ENCODE peak calls at places on chromosomes 11 and 22, in eight cellular contexts. J, K, N, I, D, A, W and H are unnamed samples.

GRCh38 chr22:47129902-47130301 is 367.5 kb downstream of the TBC1D22A start:
- DNase-seq in J (peak), K (no peak), N (peak), I (no peak), D (no peak), A (peak), W (no peak), H (no peak)

GRCh38 chr11:62433141-62433543 is 14.3 kb downstream of the SCGB1A1 start:
- DNase-seq in J (no peak), K (no peak), N (no peak), I (no peak), D (no peak), A (no peak), W (no peak), H (no peak)

GRCh38 chr11:123562166-123562565 is 92.3 kb downstream of the SCN3B start:
- DNase-seq in J (peak), K (no peak), N (no peak), I (no peak), D (no peak), A (no peak), W (no peak), H (no peak)

GRCh38 chr22:49052023-49052538 is 775.6 kb downstream of the BRD1 start:
- DNase-seq in J (no peak), K (no peak), N (no peak), I (no peak), D (no peak), A (no peak), W (no peak), H (peak)

GRCh38 chr11:98835336-98835735 is 185.4 kb upstream of the CNTN5 start:
- DNase-seq in J (peak), K (no peak), N (no peak), I (no peak), D (no peak), A (no peak), W (no peak), H (no peak)

GRCh38 chr22:31646186-31647019 is 15.6 kb downstream of the PISD start:
- DNase-seq in J (no peak), K (peak), N (no peak), I (peak), D (peak), A (no peak), W (peak), H (peak)

GRCh38 chr11:19664896-19665548 is 47.6 kb upstream of the NAV2 start:
- DNase-seq in J (no peak), K (no peak), N (no peak), I (peak), D (no peak), A (no peak), W (no peak), H (no peak)

GRCh38 chr11:34585870-34586654 is 34.8 kb upstream of the EHF start:
- DNase-seq in J (peak), K (no peak), N (no peak), I (peak), D (no peak), A (no peak), W (peak), H (peak)

GRCh38 chr11:36540998-36541397 is 26.8 kb upstream of the RAG1 start:
- DNase-seq in J (peak), K (no peak), N (no peak), I (peak), D (no peak), A (no peak), W (peak), H (peak)

GRCh38 chr22:50206599-50206998 is 5.8 kb downstream of the SELENOO start:
- DNase-seq in J (no peak), K (no peak), N (no peak), I (peak), D (no peak), A (peak), W (peak), H (no peak)

GRCh38 chr11:130894322-130895025 is 21.8 kb downstream of the SNX19 start:
- DNase-seq in J (peak), K (peak), N (no peak), I (peak), D (no peak), A (peak), W (peak), H (peak)

GRCh38 chr11:125728969-125729368 is 17.1 kb upstream of the PATE1 start:
- DNase-seq in J (peak), K (no peak), N (no peak), I (no peak), D (no peak), A (no peak), W (no peak), H (no peak)

GRCh38 chr11:125720781-125721180 is 25.3 kb upstream of the PATE1 start:
- DNase-seq in J (no peak), K (no peak), N (no peak), I (no peak), D (no peak), A (no peak), W (no peak), H (no peak)

GRCh38 chr11:125724125-125724524 is 22.0 kb upstream of the PATE1 start:
- DNase-seq in J (no peak), K (no peak), N (no peak), I (peak), D (no peak), A (no peak), W (no peak), H (no peak)
- TF ChIP-seq CTCF in J (peak), K (no peak), N (peak), I (no peak), D (no peak), A (no peak), W (peak), H (peak)

GRCh38 chr22:20186183-20186870 is 35.5 kb upstream of the CCDC188 start:
- DNase-seq in J (no peak), K (no peak), N (no peak), I (no peak), D (no peak), A (no peak), W (peak), H (no peak)
- TF ChIP-seq CTCF in J (no peak), K (no peak), N (peak), I (peak), D (no peak), A (no peak), W (no peak), H (no peak)

GRCh38 chr11:597166-597725 is 18.5 kb downstream of the IRF7 start:
- DNase-seq in J (no peak), K (no peak), N (no peak), I (no peak), D (no peak), A (no peak), W (no peak), H (no peak)
- TF ChIP-seq CTCF in J (no peak), K (no peak), N (peak), I (no peak), D (peak), A (no peak), W (peak), H (peak)

DNA sequence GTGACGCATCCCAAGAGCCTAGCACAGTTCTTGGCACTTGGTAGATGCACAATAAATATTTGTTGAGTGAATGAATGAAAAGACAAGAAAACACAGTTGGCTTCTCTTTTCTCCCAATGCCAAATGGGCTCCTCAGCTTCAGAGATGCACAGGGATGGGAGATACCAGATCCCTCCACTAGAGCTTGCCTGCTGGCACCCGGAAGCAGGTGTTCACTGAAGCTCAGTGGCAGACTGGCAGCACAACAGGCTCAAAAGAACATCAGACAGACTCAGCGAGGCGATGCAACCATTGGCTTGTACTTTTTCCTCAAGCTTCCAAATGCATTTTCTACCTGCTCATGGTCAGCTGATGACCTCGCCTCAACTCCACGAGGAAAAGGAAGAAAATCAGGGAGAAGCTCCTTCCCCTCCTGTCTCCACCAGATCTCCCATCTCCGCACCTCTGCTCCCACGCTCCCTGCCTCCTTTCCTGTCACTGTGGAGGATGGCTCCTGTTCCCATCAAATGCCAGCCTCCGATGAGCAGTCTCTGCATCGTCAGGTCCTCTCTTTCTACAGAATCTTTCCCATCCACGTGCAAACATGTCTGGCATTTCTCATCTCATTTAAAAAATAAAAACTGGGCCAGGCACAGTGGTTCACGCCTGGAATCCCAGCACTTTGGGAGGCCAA is 5.8 kb downstream of the RAPSN start:
- DNase-seq in J (no peak), K (no peak), N (no peak), I (no peak), D (no peak), A (no peak), W (no peak), H (no peak)
- TF ChIP-seq CTCF in J (no peak), K (no peak), N (no peak), I (no peak), D (no peak), A (no peak), W (no peak), H (no peak)

DNA sequence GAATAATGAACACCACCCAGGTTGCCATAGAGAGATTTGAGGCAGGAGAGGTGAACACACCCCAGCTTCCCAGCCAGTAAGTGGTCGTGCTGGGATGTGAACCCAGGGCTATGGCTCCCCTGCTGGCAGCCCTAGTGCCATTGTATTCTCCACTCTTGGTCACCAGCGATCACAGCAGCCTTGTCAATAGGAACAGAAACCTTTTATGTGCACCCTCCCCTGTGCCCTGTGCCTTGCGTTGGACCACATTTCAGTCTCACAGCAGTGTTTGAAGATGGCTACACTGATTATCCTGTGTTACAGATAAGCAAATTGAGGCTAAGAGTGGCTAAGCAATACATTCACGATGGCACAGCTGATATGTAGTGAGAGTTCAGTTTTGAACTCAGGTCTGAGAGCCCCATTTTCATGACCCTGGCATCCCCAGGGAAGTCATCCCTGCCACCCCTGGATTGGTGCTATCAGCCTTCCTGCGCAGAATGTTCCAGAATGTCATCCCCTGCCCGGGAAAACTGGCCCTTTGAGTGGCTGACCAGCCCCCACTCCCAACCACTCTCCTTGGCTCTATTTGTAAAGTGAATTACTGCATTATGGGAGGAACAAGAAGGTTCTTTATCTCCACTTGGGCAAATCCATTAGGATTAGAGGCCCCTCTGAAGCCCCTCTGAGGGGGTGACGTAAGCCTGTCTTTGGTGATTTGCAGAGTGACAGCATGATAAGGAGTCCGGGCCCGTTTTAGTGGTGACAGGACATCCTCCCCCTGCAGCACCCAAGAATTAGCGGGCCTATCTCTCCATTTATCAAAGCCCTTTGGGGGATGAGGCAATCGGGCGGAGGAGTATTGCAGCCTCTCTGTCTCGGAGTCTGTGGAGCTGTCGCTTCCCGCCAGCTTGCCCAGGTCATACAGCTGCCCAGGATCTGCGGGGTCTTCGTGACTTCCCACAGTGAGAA is 30.9 kb downstream of the SMIM38 start:
- DNase-seq in J (no peak), K (no peak), N (peak), I (no peak), D (no peak), A (no peak), W (no peak), H (no peak)
- TF ChIP-seq CTCF in J (no peak), K (no peak), N (no peak), I (no peak), D (no peak), A (no peak), W (peak), H (no peak)

GRCh38 chr11:111428113-111428876 is 49.2 kb upstream of the POU2AF1 start:
- DNase-seq in J (no peak), K (no peak), N (no peak), I (no peak), D (no peak), A (no peak), W (no peak), H (no peak)

GRCh38 chr11:111423250-111423615 is 44.2 kb upstream of the POU2AF1 start:
- DNase-seq in J (no peak), K (no peak), N (no peak), I (no peak), D (no peak), A (no peak), W (no peak), H (no peak)

GRCh38 chr11:111429066-111429506 is 50.0 kb upstream of the POU2AF1 start:
- DNase-seq in J (no peak), K (peak), N (no peak), I (peak), D (no peak), A (no peak), W (peak), H (peak)

GRCh38 chr11:111427471-111427912 is 48.4 kb upstream of the POU2AF1 start:
- DNase-seq in J (peak), K (peak), N (no peak), I (no peak), D (no peak), A (no peak), W (no peak), H (no peak)

DNA sequence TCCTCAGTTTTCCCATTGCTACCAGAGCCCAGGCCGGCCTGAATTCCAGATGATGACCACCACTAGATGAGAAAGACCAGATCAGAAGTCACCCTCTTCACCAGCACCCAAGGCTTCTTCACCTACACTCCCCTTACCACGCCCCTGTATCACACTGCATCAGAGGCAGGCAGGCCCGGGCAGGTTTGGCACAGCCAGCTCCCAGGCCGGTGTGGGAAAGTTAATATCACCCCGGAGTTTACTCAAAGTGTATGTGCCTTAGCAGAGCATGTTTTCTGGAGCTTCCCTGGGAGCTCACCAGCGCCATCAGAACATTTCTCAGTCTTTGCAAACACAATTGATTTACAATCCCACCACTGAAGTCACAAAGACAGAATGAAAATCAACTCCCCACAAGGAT is 47.5 kb upstream of the POU2AF1 start:
- DNase-seq in J (no peak), K (no peak), N (no peak), I (no peak), D (no peak), A (no peak), W (no peak), H (no peak)
- TF ChIP-seq CTCF in J (no peak), K (no peak), N (no peak), I (no peak), D (no peak), A (no peak), W (no peak), H (no peak)

DNA sequence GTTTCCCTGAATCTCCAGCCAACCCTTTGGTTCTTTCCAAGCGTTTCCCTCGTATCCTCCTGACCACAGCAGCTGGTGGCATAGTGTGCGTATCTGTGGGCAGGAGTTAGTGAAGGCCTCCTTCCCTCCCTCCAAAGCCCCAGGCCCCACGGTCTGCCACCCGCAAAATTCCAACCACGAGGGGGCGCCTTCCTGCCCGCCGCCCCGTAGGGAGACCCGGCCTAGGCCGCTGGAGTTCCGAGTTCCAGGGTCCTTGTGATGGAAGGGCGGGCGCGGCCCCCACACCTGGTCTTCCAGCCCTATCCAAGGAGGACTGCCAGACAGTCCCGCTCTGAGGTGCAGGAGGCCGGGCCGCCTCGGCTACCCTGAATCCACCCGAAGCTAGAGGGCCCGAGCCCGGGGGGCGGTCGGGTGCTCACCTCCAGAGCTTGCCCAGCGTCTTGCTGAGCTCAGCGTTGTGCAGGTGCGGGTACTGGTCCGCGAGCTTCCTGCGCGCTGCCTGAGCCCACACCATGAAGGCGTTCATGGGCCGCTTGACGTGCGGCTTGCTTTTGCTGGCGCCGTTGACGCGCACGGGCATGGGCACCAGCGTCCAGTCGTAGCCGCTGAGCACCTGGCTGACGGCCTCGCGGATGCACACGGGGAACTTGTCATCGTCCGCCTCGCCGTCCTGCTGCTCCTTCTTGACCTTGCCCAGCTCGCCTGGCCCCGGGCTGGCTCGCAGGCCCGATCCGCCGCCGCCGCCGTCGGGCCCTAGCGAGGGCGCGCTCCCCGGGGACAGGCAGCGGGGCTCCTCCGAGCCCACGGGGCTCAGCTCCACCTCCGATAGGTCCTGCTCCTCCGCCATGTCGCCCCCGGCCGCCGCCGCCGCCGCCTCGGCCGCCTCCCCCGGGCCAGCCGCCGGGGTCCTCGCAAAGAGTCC is 1.2 kb downstream of the SOX10 start:
- DNase-seq in J (no peak), K (no peak), N (no peak), I (no peak), D (no peak), A (no peak), W (no peak), H (no peak)
- TF ChIP-seq CTCF in J (no peak), K (no peak), N (peak), I (peak), D (peak), A (no peak), W (no peak), H (no peak)

GRCh38 chr11:5368502-5369043 is 15.0 kb upstream of the OR51M1 start:
- DNase-seq in J (no peak), K (no peak), N (no peak), I (no peak), D (no peak), A (no peak), W (no peak), H (no peak)

GRCh38 chr11:5366856-5367255 is 15.5 kb downstream of the OR51B6 start:
- DNase-seq in J (no peak), K (no peak), N (no peak), I (peak), D (no peak), A (no peak), W (no peak), H (no peak)

GRCh38 chr11:5367461-5368074 is 16.0 kb upstream of the OR51M1 start:
- DNase-seq in J (peak), K (no peak), N (no peak), I (peak), D (peak), A (no peak), W (no peak), H (no peak)

GRCh38 chr11:5364214-5364613 is 12.9 kb downstream of the OR51B6 start:
- DNase-seq in J (no peak), K (no peak), N (no peak), I (peak), D (peak), A (no peak), W (no peak), H (no peak)

GRCh38 chr11:5369793-5370192 is 13.8 kb upstream of the OR51M1 start:
- DNase-seq in J (peak), K (no peak), N (no peak), I (peak), D (peak), A (no peak), W (peak), H (peak)
- TF ChIP-seq CTCF in J (peak), K (no peak), N (peak), I (peak), D (peak), A (no peak), W (peak), H (peak)